ENCODE peak calls at places on chromosomes 11 and 22, in four cellular contexts. D, M, I and T are unnamed samples. For H3K4me1, the result is how much of the 10 kb centered on the place peaks cover.

GRCh38 chr11:70371241-70371640 is 27.1 kb upstream of the CTTN start:
- DNase-seq in M (no peak), I (no peak), D (no peak), T (no peak)

GRCh38 chr22:23715811-23716355 is 25.1 kb downstream of the RGL4 start:
- DNase-seq in M (no peak), I (no peak), D (no peak), T (no peak)

GRCh38 chr22:41001722-41002122 is 50.5 kb downstream of the RBX1 start:
- DNase-seq in M (no peak), D (no peak), I (no peak), T (no peak)

GRCh38 chr11:18748766-18749375 is 22.9 kb upstream of the IGSF22 start:
- DNase-seq in I (no peak), D (no peak), M (no peak), T (no peak)

GRCh38 chr11:102680945-102681344 is 24.6 kb downstream of the MMP27 start:
- DNase-seq in D (no peak), M (no peak), I (no peak), T (no peak)

GRCh38 chr22:36331306-36331911 is 56.4 kb downstream of the MYH9 start:
- DNase-seq in D (no peak), I (peak), M (peak), T (peak)

GRCh38 chr11:23897453-23898289 is 599.2 kb upstream of the LUZP2 start:
- DNase-seq in I (no peak), M (no peak), D (no peak), T (no peak)

GRCh38 chr22:24875862-24876506 is 70.0 kb downstream of the SGSM1 start:
- DNase-seq in I (no peak), M (peak), D (peak), T (peak)

GRCh38 chr11:86118201-86118600 is 49.3 kb upstream of the PICALM start:
- DNase-seq in D (no peak), M (no peak), I (no peak), T (no peak)

GRCh38 chr11:117589024-117589423 is 208.0 kb downstream of the DSCAML1 start:
- DNase-seq in D (no peak), M (no peak), I (no peak), T (no peak)

GRCh38 chr11:73991471-73992006 is 8.9 kb upstream of the UCP2 start:
- DNase-seq in M (peak), D (no peak), I (peak), T (no peak)

DNA sequence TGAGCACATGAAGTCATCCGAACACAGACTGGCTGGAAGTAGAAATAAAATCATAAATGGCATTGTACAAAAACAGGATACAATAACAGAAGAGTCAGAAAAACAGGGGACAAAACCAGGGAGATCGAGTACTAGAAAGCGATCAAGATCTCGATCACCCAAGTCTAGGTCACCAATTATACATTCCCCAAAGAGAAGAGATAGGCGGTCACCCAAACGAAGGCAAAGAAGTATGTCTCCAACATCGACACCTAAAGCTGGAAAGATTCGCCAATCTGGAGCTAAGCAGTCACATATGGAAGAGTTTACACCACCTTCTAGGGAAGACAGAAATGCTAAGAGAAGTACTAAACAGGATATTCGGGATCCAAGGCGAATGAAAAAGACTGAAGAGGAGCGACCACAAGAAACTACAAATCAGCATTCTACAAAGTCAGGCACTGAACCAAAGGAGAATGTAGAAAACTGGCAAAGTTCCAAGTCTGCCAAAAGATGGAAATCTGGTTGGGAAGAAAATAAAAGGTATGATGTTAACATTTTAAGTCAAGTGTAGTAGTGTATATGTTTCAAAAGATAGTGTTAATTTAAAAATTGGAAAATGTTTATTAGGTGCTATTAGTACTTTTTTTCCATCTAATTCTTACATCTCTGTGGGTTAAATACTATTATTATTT is 9.4 kb downstream of the PCF11 start:
- DNase-seq in M (no peak), D (no peak), I (no peak), T (no peak)
- H3K4me1 ChIP-seq in M (under half), D (under half), I (under half), T (under half)

GRCh38 chr11:119363874-119364590 is 17.5 kb downstream of the USP2 start:
- DNase-seq in I (no peak), D (peak), M (peak), T (peak)

GRCh38 chr11:119362741-119363080 is 16.2 kb upstream of the MFRP start:
- DNase-seq in I (no peak), D (no peak), M (peak), T (no peak)

GRCh38 chr11:119361056-119361787 is 14.7 kb upstream of the MFRP start:
- DNase-seq in I (no peak), D (peak), M (peak), T (peak)

GRCh38 chr11:119363081-119363861 is 16.8 kb upstream of the MFRP start:
- DNase-seq in D (no peak), I (no peak), M (peak), T (no peak)

DNA sequence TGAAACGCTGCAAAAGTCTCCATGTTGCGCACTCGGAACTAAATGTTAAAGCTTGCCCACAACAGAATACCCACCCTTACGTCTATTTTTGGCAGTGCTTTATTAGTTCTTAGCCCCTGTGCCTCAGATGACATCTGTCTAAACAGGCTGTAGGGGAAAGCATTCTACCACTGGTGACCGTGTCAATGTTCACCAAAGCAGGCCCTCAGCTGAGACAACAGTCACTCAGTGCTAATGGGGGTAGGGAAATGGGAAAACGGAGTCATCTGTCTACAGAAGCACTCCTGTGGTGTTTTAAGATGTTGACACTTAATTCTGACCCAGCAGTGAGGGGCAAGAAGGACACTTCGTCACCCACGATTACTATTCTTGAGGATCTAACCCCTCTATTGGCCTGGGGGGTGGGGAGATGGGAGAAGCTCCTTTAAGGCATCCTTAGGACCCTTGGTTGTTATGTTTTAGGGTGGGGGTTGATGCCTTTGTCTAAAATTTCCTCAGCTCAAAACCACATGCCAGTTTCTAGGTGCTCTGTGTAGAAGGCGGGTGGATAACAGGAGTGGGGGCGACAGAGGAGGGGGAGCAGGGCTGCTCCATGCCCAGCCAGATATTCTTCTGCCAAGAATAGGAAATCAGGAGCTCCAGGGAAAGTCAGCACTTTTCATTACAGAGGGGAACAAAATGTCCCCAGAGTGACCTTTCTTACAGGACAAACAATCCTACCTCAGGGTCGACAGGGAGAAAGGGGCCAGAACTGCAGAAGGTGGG is 15.6 kb upstream of the MFRP start:
- DNase-seq in D (no peak), M (peak), I (no peak), T (no peak)
- H3K4me1 ChIP-seq in D (under half), M (under half), I (under half), T (under half)

DNA sequence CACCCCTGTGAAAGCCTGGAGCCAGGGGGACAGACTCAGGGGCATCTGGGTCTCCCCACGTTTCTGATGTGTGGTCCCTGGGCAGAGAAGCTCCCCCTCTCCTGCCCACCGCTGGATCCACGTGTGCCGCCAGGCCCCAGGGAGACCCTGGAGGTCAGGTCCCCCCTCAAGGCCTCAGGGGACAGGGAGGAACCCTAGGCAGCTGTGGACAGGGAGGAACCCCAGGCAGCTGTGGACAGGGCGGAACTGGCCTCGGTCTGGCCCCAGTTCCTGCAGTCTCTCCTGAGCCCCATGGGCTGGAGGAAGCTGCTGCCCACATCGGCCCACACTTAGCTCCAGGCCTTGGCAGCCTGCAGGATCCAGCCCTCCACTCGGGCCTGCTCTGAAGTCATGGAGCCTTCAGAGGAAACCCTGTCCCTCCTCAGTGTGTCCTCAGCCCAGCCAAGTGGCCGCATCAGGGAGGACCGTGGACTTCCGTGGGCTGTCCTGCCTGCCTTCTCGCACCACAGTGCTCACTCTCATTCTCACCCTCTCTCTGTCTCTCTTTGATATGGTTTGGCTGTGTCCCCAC is 127.7 kb downstream of the BRD1 start:
- DNase-seq in D (no peak), I (no peak), M (peak), T (no peak)
- H3K4me1 ChIP-seq in D (under half), I (under half), M (under half), T (under half)

DNA sequence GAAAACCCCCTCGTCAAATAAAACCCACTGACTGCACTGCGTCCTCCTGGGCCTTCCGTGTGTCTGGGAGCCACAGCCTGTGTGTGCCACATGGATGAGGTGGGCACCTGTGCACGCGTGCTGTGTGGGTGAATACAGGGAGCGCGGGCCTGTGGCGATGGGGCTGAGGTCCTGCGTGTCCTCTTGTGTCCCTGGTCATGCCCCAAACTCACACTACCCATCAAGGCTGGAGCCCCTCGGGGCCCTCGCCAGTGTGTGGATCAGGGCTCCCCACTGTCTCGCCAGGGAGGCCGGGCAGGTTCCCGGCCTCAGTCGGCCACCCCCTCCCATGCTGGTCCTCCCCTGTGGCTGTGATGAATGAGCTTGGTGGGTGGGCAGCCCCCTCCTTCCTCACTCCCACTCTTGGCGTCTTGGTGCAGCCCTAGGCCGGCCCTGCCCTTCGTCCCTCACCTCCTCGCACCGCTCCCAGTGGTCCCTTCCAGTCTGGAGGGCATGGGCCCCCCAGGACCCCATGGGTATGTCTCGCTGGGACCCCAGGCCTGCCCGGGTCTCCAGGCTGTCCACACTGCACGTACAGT is 712 bp upstream of the CD151 start:
- DNase-seq in M (no peak), D (no peak), I (no peak), T (no peak)
- H3K4me1 ChIP-seq in M (under half), D (half or more), I (under half), T (half or more)

GRCh38 chr11:27618591-27618990 is 81.7 kb downstream of the BDNF start:
- DNase-seq in M (no peak), D (no peak), I (no peak), T (no peak)
- H3K4me1 ChIP-seq in M (under half), D (under half), I (under half), T (under half)

GRCh38 chr22:17920992-17921650 is 103.2 kb downstream of the MICAL3 start:
- DNase-seq in D (no peak), I (no peak), M (no peak), T (no peak)
- H3K4me1 ChIP-seq in D (under half), I (under half), M (under half), T (half or more)

DNA sequence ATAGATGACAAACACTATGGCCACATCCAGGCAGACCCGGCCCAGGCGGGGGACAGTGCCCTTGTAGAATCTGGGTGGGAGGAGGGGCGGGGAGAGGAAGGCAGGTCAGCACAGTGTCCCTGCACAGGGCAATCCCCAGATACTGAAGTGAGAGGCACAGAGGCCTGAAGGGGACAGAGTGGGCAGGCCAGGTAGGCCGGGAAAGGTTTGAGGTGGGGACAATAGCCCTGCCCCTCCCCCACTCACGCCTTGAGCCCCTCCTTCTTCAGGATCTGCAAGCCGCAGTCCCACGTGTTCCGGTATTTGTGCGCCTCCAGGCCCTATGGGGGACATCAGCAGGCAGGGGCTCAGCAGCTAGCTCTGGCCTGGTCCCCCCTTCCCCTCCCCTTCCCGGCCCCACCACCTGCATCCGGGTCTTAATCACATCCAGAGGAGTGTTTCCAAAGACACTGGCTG is 2.3 kb downstream of the SLC25A1 start:
- DNase-seq in M (peak), I (no peak), D (peak), T (no peak)
- H3K4me1 ChIP-seq in M (under half), I (under half), D (under half), T (half or more)

GRCh38 chr11:842370-843002 is at the start of the genes POLR2L and TSPAN4:
- DNase-seq in D (peak), M (peak), I (no peak), T (peak)
- H3K4me1 ChIP-seq in D (under half), M (under half), I (under half), T (under half)

GRCh38 chr22:42996646-42997365 is 18.1 kb downstream of the PACSIN2 start:
- DNase-seq in D (no peak), M (no peak), I (no peak), T (peak)
- H3K4me1 ChIP-seq in D (under half), M (under half), I (half or more), T (half or more)